ENCODE peak calls at places on chromosome 5, in seven cellular contexts. T, N, F, G, X, Q and Z are unnamed samples.

GRCh38 chr5:115418788-115419187 is 122.3 kb upstream of the CCDC112 start:
- DNase-seq in N (no peak), F (peak; percentile 29), X (peak; percentile 6), G (no peak), T (no peak), Q (no peak), Z (no peak)

GRCh38 chr5:157994271-157994691 is 135.3 kb upstream of the CLINT1 start:
- DNase-seq in X (no peak), G (no peak), F (no peak), T (no peak), N (peak; percentile 4), Q (no peak), Z (no peak)

GRCh38 chr5:89059274-89059673 is 176.3 kb upstream of the MEF2C start:
- DNase-seq in G (no peak), T (no peak), N (no peak), Q (no peak), F (no peak), X (no peak), Z (no peak)

GRCh38 chr5:23820764-23821471 is 313.5 kb downstream of the PRDM9 start:
- DNase-seq in N (peak; percentile 44), G (no peak), T (peak; percentile 29), F (no peak), Q (no peak), X (no peak), Z (peak; percentile 1)

GRCh38 chr5:11719888-11720481 is 184.3 kb downstream of the CTNND2 start:
- DNase-seq in X (peak; percentile 68), N (peak; percentile 30), T (no peak), F (peak; percentile 32), Q (peak; percentile 53), G (peak; percentile 48), Z (no peak)

GRCh38 chr5:137607771-137608170 is 108.6 kb upstream of the SPOCK1 start:
- DNase-seq in X (peak; percentile 83), G (no peak), Q (no peak), N (no peak), F (no peak), T (no peak), Z (no peak)

GRCh38 chr5:117954341-117954740 is 1034.0 kb downstream of the DTWD2 start:
- DNase-seq in G (no peak), Q (no peak), N (no peak), X (no peak), F (no peak), T (no peak), Z (no peak)

GRCh38 chr5:6760636-6761035 is 47.4 kb downstream of the TENT4A start:
- DNase-seq in T (no peak), F (no peak), N (no peak), G (no peak), X (peak; percentile 26), Q (no peak), Z (no peak)

GRCh38 chr5:178590141-178590923 is at the start of gene COL23A1:
- DNase-seq in T (peak; percentile 60), F (peak; percentile 60), G (no peak), Q (peak; percentile 90), X (peak; percentile 86), N (peak; percentile 53), Z (peak; percentile 37)

GRCh38 chr5:176596069-176596656 is 13.8 kb downstream of the GPRIN1 start:
- DNase-seq in X (no peak), N (no peak), G (no peak), T (no peak), F (no peak), Q (no peak), Z (no peak)

GRCh38 chr5:179319741-179320281 is 25.4 kb downstream of the ADAMTS2 start:
- DNase-seq in T (peak; percentile 71), X (no peak), F (no peak), N (peak; percentile 22), Q (no peak), G (no peak), Z (peak; percentile 52)

GRCh38 chr5:155729684-155730059 is 597.3 kb upstream of the SGCD start:
- DNase-seq in T (peak; percentile 2), Q (no peak), N (no peak), F (no peak), X (peak; percentile 56), G (no peak), Z (no peak)

GRCh38 chr5:5141011-5141599 is 975 bp downstream of the ADAMTS16 start:
- DNase-seq in N (no peak), F (no peak), Q (no peak), T (no peak), X (no peak), G (no peak), Z (no peak)
- H3K4me3 ChIP-seq in N (peak overlapping the region; percentile 36), F (peak overlapping the region; percentile 29), Q (no peak overlapping the region), T (no peak overlapping the region), X (no peak overlapping the region), G (no peak overlapping the region), Z (no peak overlapping the region)

GRCh38 chr5:18276939-18277338 is 642.7 kb downstream of the TAF11L14 start:
- DNase-seq in T (no peak), G (no peak), Q (no peak), X (no peak), F (no peak), N (no peak), Z (no peak)

GRCh38 chr5:18285257-18285656 is 651.0 kb downstream of the TAF11L14 start:
- DNase-seq in T (no peak), F (no peak), G (no peak), N (no peak), X (no peak), Q (no peak), Z (no peak)

GRCh38 chr5:18281947-18282557 is 647.8 kb downstream of the TAF11L14 start:
- DNase-seq in T (peak; percentile 70), X (no peak), N (peak; percentile 65), G (peak; percentile 17), Q (peak; percentile 6), F (no peak), Z (peak; percentile 73)
- TF ChIP-seq CTCF in T (peak; percentile 56), X (peak; percentile 37), N (peak; percentile 54), G (peak; percentile 34), Q (peak; percentile 44), F (no peak), Z (peak; percentile 59)

GRCh38 chr5:151214614-151215545 is 9.0 kb downstream of the CCDC69 start:
- DNase-seq in X (no peak), F (peak; percentile 76), T (peak; percentile 46), G (peak; percentile 25), Q (peak; percentile 92), N (no peak), Z (no peak)

GRCh38 chr5:151213803-151214613 is 9.9 kb downstream of the CCDC69 start:
- DNase-seq in F (peak; percentile 96), N (no peak), Q (peak; percentile 98), T (peak; percentile 96), X (peak; percentile 50), G (peak; percentile 45), Z (peak; percentile 71)

GRCh38 chr5:151208481-151208914 is 15.4 kb downstream of the CCDC69 start:
- DNase-seq in Q (peak; percentile 26), G (no peak), T (peak; percentile 50), N (no peak), X (no peak), F (peak; percentile 52), Z (peak; percentile 31)

GRCh38 chr5:151215546-151215880 is 8.4 kb downstream of the CCDC69 start:
- DNase-seq in Q (no peak), F (no peak), X (no peak), G (no peak), T (no peak), N (no peak), Z (no peak)

DNA sequence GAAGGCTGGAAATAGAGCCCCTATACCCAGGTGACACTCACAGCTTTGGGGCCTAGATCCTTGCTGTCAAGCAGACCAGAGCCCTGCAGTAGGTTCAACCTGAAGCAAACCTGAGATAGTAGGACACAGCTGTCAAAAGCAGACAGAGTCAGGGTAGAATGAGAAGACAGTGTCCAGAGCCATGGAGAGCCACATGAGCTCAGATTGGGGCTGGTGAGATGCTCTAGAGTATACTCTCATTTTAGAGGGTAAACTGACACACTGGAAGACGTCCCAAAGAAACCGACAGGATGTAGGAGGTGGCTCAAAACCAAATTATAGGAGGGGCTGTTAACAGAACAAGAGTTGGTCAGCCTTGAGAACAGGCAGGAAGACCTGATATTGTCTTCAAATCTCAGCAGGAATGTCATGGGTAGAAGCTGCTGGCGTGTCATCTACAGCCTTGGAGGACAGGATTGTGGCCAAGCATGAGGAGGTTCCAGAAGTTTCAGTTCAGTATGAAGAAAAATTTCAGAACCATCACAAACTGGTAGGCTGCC is 11.5 kb downstream of the CCDC69 start:
- DNase-seq in Q (no peak), N (no peak), X (no peak), F (no peak), T (no peak), G (no peak), Z (no peak)
- H3K4me3 ChIP-seq in Q (no peak overlapping the region), N (no peak overlapping the region), X (no peak overlapping the region), F (no peak overlapping the region), T (no peak overlapping the region), G (no peak overlapping the region), Z (no peak overlapping the region)

GRCh38 chr5:10021248-10021647 is 228.4 kb downstream of the ATPSCKMT start:
- DNase-seq in X (no peak), T (peak; percentile 9), Q (no peak), N (no peak), F (no peak), G (no peak), Z (no peak)
- TF ChIP-seq CTCF in X (no peak), T (peak; percentile 23), Q (no peak), N (no peak), F (no peak), G (no peak), Z (peak; percentile 29)

GRCh38 chr5:180438785-180439780 is 55.1 kb upstream of the CNOT6 start:
- DNase-seq in Q (no peak), T (no peak), F (peak; percentile 39), X (no peak), N (no peak), G (no peak), Z (no peak)
- H3K4me3 ChIP-seq in Q (no peak overlapping the region), T (no peak overlapping the region), F (no peak overlapping the region), X (no peak overlapping the region), N (no peak overlapping the region), G (no peak overlapping the region), Z (no peak overlapping the region)

DNA sequence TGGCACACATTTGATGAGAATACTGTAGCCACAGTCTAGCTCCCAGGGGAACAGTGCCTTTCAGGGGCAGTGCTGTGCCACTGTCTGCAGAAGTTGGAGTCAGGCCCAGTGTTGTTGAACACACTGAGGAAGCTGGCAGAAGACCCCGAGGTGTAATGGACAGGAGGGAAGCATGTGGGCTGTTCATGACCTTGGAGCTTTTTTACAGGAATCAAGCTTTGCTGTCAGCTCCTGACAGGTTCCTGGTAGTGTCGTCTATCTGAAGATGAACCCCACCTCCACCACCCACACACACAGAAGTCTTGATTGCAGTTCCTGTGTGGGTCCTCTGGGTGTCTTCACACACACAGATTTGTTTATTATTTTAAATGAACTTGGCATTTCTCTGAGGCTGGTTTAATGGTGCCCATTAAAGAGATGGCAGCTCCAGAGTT is 40.3 kb upstream of the TNFAIP8 start:
- DNase-seq in G (peak; percentile 31), F (no peak), T (peak; percentile 31), Q (peak; percentile 47), X (peak; percentile 45), N (no peak), Z (peak; percentile 14)
- TF ChIP-seq CTCF in G (peak; percentile 28), F (no peak), T (peak; percentile 31), Q (no peak), X (peak; percentile 44), N (peak; percentile 23), Z (peak; percentile 15)

GRCh38 chr5:127409923-127410675 is 107.3 kb upstream of the PRRC1 start:
- DNase-seq in F (no peak), T (no peak), N (no peak), G (no peak), Q (no peak), X (no peak), Z (no peak)
- H3K4me3 ChIP-seq in F (no peak overlapping the region), T (no peak overlapping the region), N (no peak overlapping the region), G (no peak overlapping the region), Q (no peak overlapping the region), X (no peak overlapping the region), Z (no peak overlapping the region)